ENCODE peak calls at places on chromosomes 5 and 9, in six cellular contexts. One of them, this sample, is unnamed.

GRCh38 chr5:154302181-154302580 is 111.6 kb downstream of the GALNT10 start:
- DNase-seq in lower lobe of right lung: peak
- DNase-seq in PC-3: no peak
- DNase-seq in dorsolateral prefrontal cortex: peak
- DNase-seq in nephron progenitor cell: peak
- DNase-seq in cardiac fibroblast: peak
- DNase-seq in this sample: no peak

GRCh38 chr9:69798737-69799136 is 21.9 kb upstream of the CFAP95 start:
- DNase-seq in lower lobe of right lung: no peak
- DNase-seq in nephron progenitor cell: no peak
- DNase-seq in cardiac fibroblast: no peak
- DNase-seq in PC-3: peak
- DNase-seq in dorsolateral prefrontal cortex: no peak
- DNase-seq in this sample: no peak

GRCh38 chr5:154285661-154286408 is 95.3 kb downstream of the GALNT10 start:
- DNase-seq in nephron progenitor cell: no peak
- DNase-seq in lower lobe of right lung: no peak
- DNase-seq in cardiac fibroblast: peak
- DNase-seq in dorsolateral prefrontal cortex: no peak
- DNase-seq in PC-3: peak
- DNase-seq in this sample: no peak

GRCh38 chr9:34732478-34732877 is 22.5 kb upstream of the CCL21 start:
- DNase-seq in cardiac fibroblast: no peak
- DNase-seq in dorsolateral prefrontal cortex: no peak
- DNase-seq in lower lobe of right lung: no peak
- DNase-seq in nephron progenitor cell: no peak
- DNase-seq in PC-3: no peak
- DNase-seq in this sample: no peak

GRCh38 chr9:74570879-74571512 is 73.9 kb downstream of the RORB start:
- DNase-seq in dorsolateral prefrontal cortex: peak
- DNase-seq in lower lobe of right lung: no peak
- DNase-seq in nephron progenitor cell: peak
- DNase-seq in PC-3: peak
- DNase-seq in cardiac fibroblast: peak
- DNase-seq in this sample: peak

GRCh38 chr5:95794070-95794516 is 28.4 kb downstream of the GLRX start:
- DNase-seq in cardiac fibroblast: peak
- DNase-seq in dorsolateral prefrontal cortex: no peak
- DNase-seq in nephron progenitor cell: no peak
- DNase-seq in lower lobe of right lung: no peak
- DNase-seq in PC-3: no peak
- DNase-seq in this sample: no peak

GRCh38 chr5:83101514-83101913 is 24.2 kb downstream of the XRCC4 start:
- DNase-seq in nephron progenitor cell: no peak
- DNase-seq in PC-3: no peak
- DNase-seq in cardiac fibroblast: no peak
- DNase-seq in lower lobe of right lung: no peak
- DNase-seq in dorsolateral prefrontal cortex: no peak
- DNase-seq in this sample: no peak

GRCh38 chr5:139251281-139251687 is 42.3 kb upstream of the MATR3 start:
- DNase-seq in dorsolateral prefrontal cortex: no peak
- DNase-seq in lower lobe of right lung: no peak
- DNase-seq in cardiac fibroblast: no peak
- DNase-seq in nephron progenitor cell: no peak
- DNase-seq in PC-3: peak
- DNase-seq in this sample: no peak

GRCh38 chr9:113154471-113154870 is 3.7 kb downstream of the SLC31A2 start:
- DNase-seq in dorsolateral prefrontal cortex: peak
- DNase-seq in lower lobe of right lung: no peak
- DNase-seq in cardiac fibroblast: peak
- DNase-seq in nephron progenitor cell: no peak
- DNase-seq in PC-3: peak
- DNase-seq in this sample: no peak

GRCh38 chr9:13181652-13182051 is 97.8 kb downstream of the MPDZ start:
- DNase-seq in dorsolateral prefrontal cortex: no peak
- DNase-seq in nephron progenitor cell: no peak
- DNase-seq in lower lobe of right lung: no peak
- DNase-seq in cardiac fibroblast: no peak
- DNase-seq in PC-3: peak
- DNase-seq in this sample: no peak

GRCh38 chr9:105191508-105192118 is 52.8 kb upstream of the SLC44A1 start:
- DNase-seq in cardiac fibroblast: peak
- DNase-seq in dorsolateral prefrontal cortex: no peak
- DNase-seq in lower lobe of right lung: no peak
- DNase-seq in PC-3: peak
- DNase-seq in nephron progenitor cell: no peak
- DNase-seq in this sample: no peak

GRCh38 chr5:94463739-94464138 is 154.7 kb downstream of the KIAA0825 start:
- DNase-seq in cardiac fibroblast: peak
- DNase-seq in lower lobe of right lung: no peak
- DNase-seq in nephron progenitor cell: no peak
- DNase-seq in PC-3: no peak
- DNase-seq in dorsolateral prefrontal cortex: no peak
- DNase-seq in this sample: no peak

GRCh38 chr5:68652507-68652906 is 437.0 kb downstream of the PIK3R1 start:
- DNase-seq in lower lobe of right lung: no peak
- DNase-seq in cardiac fibroblast: peak
- DNase-seq in dorsolateral prefrontal cortex: no peak
- DNase-seq in PC-3: peak
- DNase-seq in nephron progenitor cell: no peak
- DNase-seq in this sample: no peak

GRCh38 chr9:72476617-72477375 is 44.6 kb upstream of the TMC1 start:
- DNase-seq in lower lobe of right lung: no peak
- DNase-seq in nephron progenitor cell: no peak
- DNase-seq in cardiac fibroblast: no peak
- DNase-seq in dorsolateral prefrontal cortex: no peak
- DNase-seq in PC-3: peak
- DNase-seq in this sample: no peak

GRCh38 chr9:119834064-119834620 is 464.9 kb upstream of the BRINP1 start:
- DNase-seq in dorsolateral prefrontal cortex: no peak
- DNase-seq in cardiac fibroblast: no peak
- DNase-seq in PC-3: no peak
- DNase-seq in lower lobe of right lung: no peak
- DNase-seq in nephron progenitor cell: no peak
- DNase-seq in this sample: no peak

GRCh38 chr9:21833090-21833801 is 30.8 kb downstream of the MTAP start:
- DNase-seq in nephron progenitor cell: no peak
- DNase-seq in PC-3: no peak
- DNase-seq in lower lobe of right lung: no peak
- DNase-seq in dorsolateral prefrontal cortex: no peak
- DNase-seq in cardiac fibroblast: no peak
- DNase-seq in this sample: no peak

GRCh38 chr5:124888622-124889521 is 142.4 kb upstream of the ZNF608 start:
- DNase-seq in lower lobe of right lung: no peak
- DNase-seq in cardiac fibroblast: no peak
- DNase-seq in dorsolateral prefrontal cortex: no peak
- DNase-seq in nephron progenitor cell: no peak
- DNase-seq in PC-3: no peak
- DNase-seq in this sample: no peak

GRCh38 chr9:15711531-15712295 is 158.9 kb downstream of the CCDC171 start:
- DNase-seq in PC-3: no peak
- DNase-seq in dorsolateral prefrontal cortex: no peak
- DNase-seq in cardiac fibroblast: peak
- DNase-seq in nephron progenitor cell: no peak
- DNase-seq in lower lobe of right lung: no peak
- DNase-seq in this sample: no peak

GRCh38 chr5:142366007-142366406 is 41.2 kb upstream of the SPRY4 start:
- DNase-seq in cardiac fibroblast: no peak
- DNase-seq in nephron progenitor cell: no peak
- DNase-seq in lower lobe of right lung: no peak
- DNase-seq in PC-3: no peak
- DNase-seq in dorsolateral prefrontal cortex: no peak
- DNase-seq in this sample: no peak

GRCh38 chr9:135247174-135247930 is 159.9 kb downstream of the OLFM1 start:
- DNase-seq in cardiac fibroblast: no peak
- DNase-seq in dorsolateral prefrontal cortex: no peak
- DNase-seq in nephron progenitor cell: no peak
- DNase-seq in PC-3: no peak
- DNase-seq in lower lobe of right lung: peak
- DNase-seq in this sample: no peak

GRCh38 chr5:135041726-135042125 is 7.7 kb upstream of the PITX1 start:
- DNase-seq in PC-3: no peak
- DNase-seq in lower lobe of right lung: peak
- DNase-seq in cardiac fibroblast: no peak
- DNase-seq in dorsolateral prefrontal cortex: no peak
- DNase-seq in nephron progenitor cell: no peak
- DNase-seq in this sample: no peak

GRCh38 chr9:114001410-114001685 is 76.8 kb downstream of the AMBP start:
- DNase-seq in PC-3: no peak
- DNase-seq in nephron progenitor cell: no peak
- DNase-seq in dorsolateral prefrontal cortex: no peak
- DNase-seq in lower lobe of right lung: no peak
- DNase-seq in cardiac fibroblast: no peak
- DNase-seq in this sample: no peak

GRCh38 chr9:127407505-127407868 is 10.5 kb downstream of the SLC2A8 start:
- DNase-seq in nephron progenitor cell: no peak
- DNase-seq in PC-3: no peak
- DNase-seq in cardiac fibroblast: no peak
- DNase-seq in lower lobe of right lung: no peak
- DNase-seq in dorsolateral prefrontal cortex: no peak
- DNase-seq in this sample: no peak

GRCh38 chr5:164097747-164098146 is 592.3 kb downstream of the MAT2B start:
- DNase-seq in nephron progenitor cell: no peak
- DNase-seq in lower lobe of right lung: no peak
- DNase-seq in PC-3: peak
- DNase-seq in cardiac fibroblast: peak
- DNase-seq in dorsolateral prefrontal cortex: no peak
- DNase-seq in this sample: no peak

GRCh38 chr5:28831042-28831441 is 1792.7 kb upstream of the CDH9 start:
- DNase-seq in cardiac fibroblast: no peak
- DNase-seq in PC-3: no peak
- DNase-seq in lower lobe of right lung: no peak
- DNase-seq in nephron progenitor cell: no peak
- DNase-seq in dorsolateral prefrontal cortex: no peak
- DNase-seq in this sample: no peak

GRCh38 chr5:82624018-82624417 is 345.9 kb upstream of the RPS23 start:
- DNase-seq in cardiac fibroblast: no peak
- DNase-seq in nephron progenitor cell: no peak
- DNase-seq in lower lobe of right lung: no peak
- DNase-seq in dorsolateral prefrontal cortex: no peak
- DNase-seq in PC-3: no peak
- DNase-seq in this sample: no peak

GRCh38 chr9:129623331-129623730 is 2.4 kb upstream of the C9orf50 start:
- DNase-seq in dorsolateral prefrontal cortex: no peak
- DNase-seq in nephron progenitor cell: no peak
- DNase-seq in PC-3: no peak
- DNase-seq in cardiac fibroblast: peak
- DNase-seq in lower lobe of right lung: no peak
- DNase-seq in this sample: no peak

DNA sequence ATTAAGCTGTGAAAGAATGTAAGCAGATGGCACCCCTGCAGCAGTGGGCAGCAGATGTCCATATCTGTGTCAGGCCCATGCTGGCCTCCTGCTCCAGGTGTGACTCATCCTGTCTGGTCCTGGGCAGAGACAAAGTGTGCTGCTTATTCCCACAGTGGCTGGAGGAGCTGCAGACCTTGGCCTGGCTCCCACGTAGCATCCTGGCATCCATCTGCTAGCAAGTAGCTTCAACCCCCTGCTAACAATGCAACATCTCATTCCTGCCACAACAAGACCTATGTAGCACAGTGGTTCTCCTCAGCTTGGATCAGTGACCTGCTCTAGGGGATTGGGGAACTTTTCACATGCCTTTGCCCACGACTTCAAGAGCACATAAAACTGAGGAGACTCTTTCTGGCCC is 126.4 kb upstream of the SLC12A2 start:
- DNase-seq in nephron progenitor cell: no peak
- DNase-seq in PC-3: peak
- DNase-seq in cardiac fibroblast: peak
- DNase-seq in dorsolateral prefrontal cortex: peak
- DNase-seq in lower lobe of right lung: no peak
- DNase-seq in this sample: no peak
- TF ChIP-seq CTCF in nephron progenitor cell: no peak
- TF ChIP-seq CTCF in PC-3: no peak
- TF ChIP-seq CTCF in cardiac fibroblast: no peak
- TF ChIP-seq CTCF in dorsolateral prefrontal cortex: no peak
- TF ChIP-seq CTCF in lower lobe of right lung: no peak
- TF ChIP-seq CTCF in this sample: no peak

DNA sequence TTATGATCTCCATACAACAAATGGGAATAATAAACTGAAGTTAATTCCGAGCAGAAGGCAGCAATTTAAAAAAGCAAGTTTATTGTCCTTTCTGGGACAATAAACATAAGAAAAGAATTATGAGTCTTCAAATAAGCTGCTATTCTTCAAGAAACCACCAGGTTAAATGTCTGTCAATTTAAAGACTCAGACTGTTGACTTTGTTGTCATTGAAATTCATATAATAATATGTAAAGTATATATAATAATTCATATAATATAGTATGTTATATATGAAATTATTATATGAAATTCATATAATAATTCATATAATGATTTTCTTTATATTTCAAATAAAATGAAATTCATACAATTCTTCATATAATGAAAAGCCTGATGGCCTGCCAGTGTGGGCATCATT is 497.5 kb upstream of the RGMB start:
- DNase-seq in cardiac fibroblast: no peak
- DNase-seq in nephron progenitor cell: no peak
- DNase-seq in lower lobe of right lung: no peak
- DNase-seq in dorsolateral prefrontal cortex: no peak
- DNase-seq in PC-3: no peak
- DNase-seq in this sample: no peak
- TF ChIP-seq CTCF in cardiac fibroblast: peak
- TF ChIP-seq CTCF in nephron progenitor cell: no peak
- TF ChIP-seq CTCF in lower lobe of right lung: no peak
- TF ChIP-seq CTCF in dorsolateral prefrontal cortex: no peak
- TF ChIP-seq CTCF in PC-3: peak
- TF ChIP-seq CTCF in this sample: peak

GRCh38 chr5:17203329-17204132 is 13.9 kb upstream of the BASP1 start:
- DNase-seq in cardiac fibroblast: peak
- DNase-seq in PC-3: peak
- DNase-seq in dorsolateral prefrontal cortex: no peak
- DNase-seq in lower lobe of right lung: no peak
- DNase-seq in nephron progenitor cell: peak
- DNase-seq in this sample: no peak
- TF ChIP-seq CTCF in cardiac fibroblast: peak
- TF ChIP-seq CTCF in PC-3: peak
- TF ChIP-seq CTCF in dorsolateral prefrontal cortex: peak
- TF ChIP-seq CTCF in lower lobe of right lung: peak
- TF ChIP-seq CTCF in nephron progenitor cell: peak
- TF ChIP-seq CTCF in this sample: peak

GRCh38 chr9:93060746-93061259 is 2.3 kb downstream of the SUSD3 start:
- DNase-seq in nephron progenitor cell: no peak
- DNase-seq in lower lobe of right lung: peak
- DNase-seq in dorsolateral prefrontal cortex: no peak
- DNase-seq in PC-3: peak
- DNase-seq in cardiac fibroblast: peak
- DNase-seq in this sample: no peak

GRCh38 chr9:93062364-93062763 is 3.9 kb downstream of the SUSD3 start:
- DNase-seq in dorsolateral prefrontal cortex: no peak
- DNase-seq in lower lobe of right lung: peak
- DNase-seq in nephron progenitor cell: no peak
- DNase-seq in PC-3: no peak
- DNase-seq in cardiac fibroblast: no peak
- DNase-seq in this sample: no peak

GRCh38 chr9:93061260-93061751 is 2.8 kb downstream of the SUSD3 start:
- DNase-seq in nephron progenitor cell: no peak
- DNase-seq in lower lobe of right lung: no peak
- DNase-seq in PC-3: peak
- DNase-seq in cardiac fibroblast: peak
- DNase-seq in dorsolateral prefrontal cortex: no peak
- DNase-seq in this sample: no peak

GRCh38 chr9:93059960-93060591 is 1.6 kb downstream of the SUSD3 start:
- DNase-seq in lower lobe of right lung: peak
- DNase-seq in nephron progenitor cell: no peak
- DNase-seq in cardiac fibroblast: no peak
- DNase-seq in dorsolateral prefrontal cortex: no peak
- DNase-seq in PC-3: no peak
- DNase-seq in this sample: no peak

GRCh38 chr9:93061791-93062299 is 3.3 kb downstream of the SUSD3 start:
- DNase-seq in cardiac fibroblast: no peak
- DNase-seq in nephron progenitor cell: no peak
- DNase-seq in dorsolateral prefrontal cortex: no peak
- DNase-seq in PC-3: no peak
- DNase-seq in lower lobe of right lung: peak
- DNase-seq in this sample: no peak
- TF ChIP-seq CTCF in cardiac fibroblast: no peak
- TF ChIP-seq CTCF in nephron progenitor cell: no peak
- TF ChIP-seq CTCF in dorsolateral prefrontal cortex: no peak
- TF ChIP-seq CTCF in PC-3: no peak
- TF ChIP-seq CTCF in lower lobe of right lung: no peak
- TF ChIP-seq CTCF in this sample: no peak